ENCODE peak calls at places on chromosomes 2 and 18, in six cellular contexts. N is neural progenitor cell, B is AG04449, K is cardiac fibroblast, O is GM12864, S is A549. H is an unnamed sample.

GRCh38 chr2:128384956-128385355 is 66.3 kb upstream of the HS6ST1 start:
- DNase-seq in N (no peak), B (no peak), K (no peak), O (no peak), S (no peak), H (no peak)

GRCh38 chr18:13181765-13182164 is 36.8 kb upstream of the LDLRAD4 start:
- DNase-seq in N (no peak), B (no peak), K (no peak), O (no peak), S (no peak), H (no peak)

GRCh38 chr18:63158676-63159291 is 160.8 kb downstream of the BCL2 start:
- DNase-seq in N (no peak), B (no peak), K (no peak), O (peak), S (no peak), H (no peak)

GRCh38 chr2:9699139-9699823 is 68.5 kb upstream of the YWHAQ start:
- DNase-seq in N (no peak), B (peak), K (peak), O (no peak), S (peak), H (peak)

GRCh38 chr2:157470321-157470720 is 26.4 kb upstream of the CYTIP start:
- DNase-seq in N (no peak), B (no peak), K (no peak), O (peak), S (no peak), H (no peak)

GRCh38 chr18:5466256-5466655 is 77.5 kb downstream of the EPB41L3 start:
- DNase-seq in N (no peak), B (no peak), K (no peak), O (no peak), S (no peak), H (no peak)

GRCh38 chr18:63185979-63186378 is 133.6 kb downstream of the BCL2 start:
- DNase-seq in N (no peak), B (no peak), K (no peak), O (no peak), S (no peak), H (no peak)

GRCh38 chr2:240123821-240124650 is 12.1 kb downstream of the COPS9 start:
- DNase-seq in N (no peak), B (no peak), K (no peak), O (no peak), S (no peak), H (no peak)

GRCh38 chr2:219023045-219023605 is 18.2 kb downstream of the CFAP65 start:
- DNase-seq in N (no peak), B (no peak), K (no peak), O (no peak), S (no peak), H (no peak)

GRCh38 chr2:120963997-120964396 is 228.3 kb downstream of the GLI2 start:
- DNase-seq in N (no peak), B (no peak), K (no peak), O (no peak), S (no peak), H (no peak)

GRCh38 chr2:179340678-179341077 is 76.0 kb upstream of the SESTD1 start:
- DNase-seq in N (peak), B (no peak), K (peak), O (no peak), S (peak), H (no peak)

GRCh38 chr18:26192233-26192632 is 34.0 kb upstream of the TAF4B start:
- DNase-seq in N (no peak), B (no peak), K (no peak), O (no peak), S (no peak), H (no peak)

GRCh38 chr2:144211826-144212225 is 308.1 kb downstream of the ZEB2 start:
- DNase-seq in N (no peak), B (no peak), K (peak), O (no peak), S (no peak), H (no peak)

GRCh38 chr2:84741182-84741822 is 139.6 kb downstream of the TRABD2A start:
- DNase-seq in N (peak), B (no peak), K (peak), O (peak), S (peak), H (no peak)

GRCh38 chr2:137050949-137051348 is 285.6 kb downstream of the THSD7B start:
- DNase-seq in N (peak), B (no peak), K (no peak), O (no peak), S (peak), H (peak)

GRCh38 chr2:17625446-17625845 is 85.0 kb downstream of the VSNL1 start:
- DNase-seq in N (no peak), B (no peak), K (no peak), O (no peak), S (no peak), H (no peak)

GRCh38 chr2:101388232-101388631 is 929 bp upstream of the CREG2 start:
- DNase-seq in N (no peak), B (no peak), K (peak), O (no peak), S (peak), H (peak)

GRCh38 chr18:8657873-8658521 is 47.4 kb upstream of the MTCL1 start:
- DNase-seq in N (peak), B (no peak), K (peak), O (no peak), S (peak), H (no peak)

GRCh38 chr2:123179526-123179925 is 845.6 kb upstream of the CNTNAP5 start:
- DNase-seq in N (peak), B (no peak), K (peak), O (no peak), S (no peak), H (peak)
- H3K4me3 ChIP-seq in N (no peak), B (no peak), K (no peak), O (no peak), S (no peak), H (no peak)

GRCh38 chr2:234611209-234611608 is 114.3 kb upstream of the ARL4C start:
- DNase-seq in N (no peak), B (no peak), K (no peak), O (no peak), S (peak), H (no peak)
- TF ChIP-seq CTCF in N (peak), B (no peak), K (peak), O (peak), S (no peak), H (peak)

DNA sequence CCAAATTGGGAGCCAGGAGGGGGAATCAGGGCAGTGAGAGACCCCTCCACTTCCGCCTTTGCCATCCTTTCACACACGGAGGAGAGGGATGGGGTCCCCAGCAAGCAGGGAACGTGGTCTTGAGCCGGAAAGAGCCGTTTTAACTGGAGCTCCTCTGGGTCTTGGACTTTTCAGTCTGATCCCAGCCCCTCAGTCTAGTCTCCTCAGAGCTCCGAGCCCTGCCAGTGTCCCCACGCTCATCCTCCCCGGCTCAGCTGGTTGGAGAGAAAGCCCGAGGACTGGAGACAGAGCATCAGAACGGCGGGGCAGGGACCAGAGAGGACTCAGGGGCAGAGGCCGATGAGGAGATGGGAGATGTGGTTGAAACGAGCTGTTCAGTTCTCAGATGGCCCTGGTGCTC is 26.1 kb upstream of the OTOF start:
- DNase-seq in N (no peak), B (no peak), K (no peak), O (no peak), S (no peak), H (no peak)
- H3K4me3 ChIP-seq in N (peak), B (no peak), K (no peak), O (peak), S (peak), H (peak)

DNA sequence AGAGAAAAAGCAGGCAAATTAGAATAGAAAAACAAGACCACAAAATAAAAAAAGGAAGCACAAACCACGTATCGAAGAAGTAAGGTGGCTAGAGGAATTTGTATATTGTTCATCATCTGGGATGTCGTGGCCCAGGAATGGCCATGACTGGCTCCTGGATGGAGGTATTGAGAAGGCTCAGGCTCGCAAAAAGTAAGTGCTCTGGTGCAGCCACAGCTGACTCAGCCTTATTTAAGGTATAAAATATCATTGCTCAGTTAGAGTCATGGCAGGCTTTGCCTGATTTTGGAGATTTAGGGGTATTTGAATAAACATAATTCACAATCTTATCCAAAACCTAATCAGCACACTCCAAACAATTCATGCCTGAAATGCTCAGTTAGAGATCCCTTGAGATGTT is 78.4 kb upstream of the FANCL start:
- DNase-seq in N (no peak), B (no peak), K (no peak), O (no peak), S (no peak), H (no peak)
- TF ChIP-seq CTCF in N (no peak), B (no peak), K (no peak), O (no peak), S (no peak), H (no peak)

GRCh38 chr2:88624477-88624876 is 2.8 kb downstream of the EIF2AK3 start:
- DNase-seq in N (no peak), B (no peak), K (no peak), O (no peak), S (no peak), H (no peak)
- H3K4me3 ChIP-seq in N (no peak), B (no peak), K (no peak), O (peak), S (no peak), H (peak)

GRCh38 chr2:215950009-215950408 is 63.3 kb downstream of the MREG start:
- DNase-seq in N (peak), B (no peak), K (peak), O (peak), S (peak), H (no peak)
- TF ChIP-seq CTCF in N (peak), B (peak), K (peak), O (peak), S (peak), H (peak)

DNA sequence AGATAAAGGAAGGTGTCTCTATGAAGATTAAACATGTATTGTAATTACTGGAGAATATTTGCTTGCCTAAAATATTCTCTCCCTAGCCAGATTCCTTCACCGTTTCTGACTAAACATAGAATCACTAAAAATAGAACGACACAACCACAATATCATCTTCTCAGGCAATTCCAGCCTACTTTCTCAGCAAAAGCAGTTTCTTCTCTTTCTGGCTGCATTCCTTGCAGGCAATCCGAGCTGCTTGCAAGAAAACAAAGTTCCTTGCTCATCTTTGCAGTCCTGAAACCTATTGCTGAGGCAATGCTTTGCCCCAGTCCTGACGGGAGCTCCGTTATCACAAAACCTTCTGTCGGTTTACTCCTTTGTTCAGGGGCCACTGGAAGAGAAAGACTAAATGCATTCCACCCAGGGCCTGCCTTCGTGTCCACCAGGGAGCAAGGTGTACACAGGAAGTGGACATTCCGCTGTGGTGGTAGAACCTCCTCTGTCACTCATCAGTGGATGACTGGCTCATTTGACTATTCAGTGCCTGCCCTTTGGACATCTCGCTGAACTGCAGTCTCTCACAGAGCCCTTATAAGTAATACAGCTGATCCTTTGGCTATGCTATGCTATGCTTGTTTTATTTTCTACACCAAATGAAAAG is 239.2 kb upstream of the DOK6 start:
- DNase-seq in N (peak), B (peak), K (peak), O (no peak), S (peak), H (no peak)
- H3K4me3 ChIP-seq in N (no peak), B (no peak), K (no peak), O (no peak), S (no peak), H (peak)

H was measured in epithelial cell of proximal tubule.